ENCODE peak calls at places on chromosomes 16 and 17, in four cellular contexts. B is thyroid gland, N is stomach, T is SJCRH30. K is an unnamed sample. For H3K9me3 and H3K4me1, the result is how much of the 10 kb centered on the place peaks cover.

GRCh38 chr17:19646788-19647696 is 1.5 kb upstream of the ALDH3A2 start:
- DNase-seq in B (peak), N (no peak), T (no peak), K (peak)

GRCh38 chr16:82509636-82510035 is 117.1 kb upstream of the CDH13 start:
- DNase-seq in B (no peak), N (no peak), T (no peak), K (no peak)

GRCh38 chr17:53570731-53571130 is 252.0 kb upstream of the KIF2B start:
- DNase-seq in B (no peak), N (no peak), T (no peak), K (no peak)

GRCh38 chr16:82634955-82635610 is 8.3 kb downstream of the CDH13 start:
- DNase-seq in B (no peak), N (no peak), T (no peak), K (no peak)

GRCh38 chr17:47652570-47652969 is 2.9 kb downstream of the KPNB1 start:
- DNase-seq in B (no peak), N (no peak), T (no peak), K (no peak)

GRCh38 chr17:50785942-50786570 is 18.7 kb upstream of the ANKRD40CL start:
- DNase-seq in B (peak), N (peak), T (no peak), K (no peak)

GRCh38 chr17:58492238-58493121 is 4.3 kb upstream of the HSF5 start:
- DNase-seq in B (no peak), N (no peak), T (no peak), K (no peak)

GRCh38 chr17:64661981-64662773 is at the start of gene SMURF2:
- DNase-seq in B (peak), N (peak), T (peak), K (peak)

GRCh38 chr16:15515992-15516391 is 81.6 kb downstream of the BMERB1 start:
- DNase-seq in B (no peak), N (no peak), T (no peak), K (no peak)

GRCh38 chr17:50265690-50266306 is 8.5 kb upstream of the TMEM92 start:
- DNase-seq in B (no peak), N (no peak), T (no peak), K (no peak)

GRCh38 chr16:27179500-27180072 is 23.7 kb upstream of the KDM8 start:
- DNase-seq in B (peak), N (peak), T (peak), K (peak)

GRCh38 chr16:76118344-76118743 is 158.9 kb upstream of the CNTNAP4 start:
- DNase-seq in B (no peak), N (no peak), T (no peak), K (no peak)

GRCh38 chr17:74671031-74671771 is 41.5 kb downstream of the CD300LF start:
- DNase-seq in B (peak), N (peak), T (peak), K (peak)

GRCh38 chr17:50056217-50056960 is 479 bp downstream of the ITGA3 start:
- DNase-seq in B (peak), N (peak), T (peak), K (peak)

GRCh38 chr16:30565984-30566383 is 5.5 kb downstream of the ZNF688 start:
- DNase-seq in B (no peak), N (no peak), T (no peak), K (no peak)

GRCh38 chr17:9204623-9205329 is 183.5 kb downstream of the NTN1 start:
- DNase-seq in B (no peak), N (no peak), T (no peak), K (no peak)

GRCh38 chr16:23848958-23849357 is 13.2 kb downstream of the PRKCB start:
- DNase-seq in B (no peak), N (no peak), T (no peak), K (no peak)

GRCh38 chr17:48995332-48995870 is 1.8 kb upstream of the IGF2BP1 start:
- DNase-seq in B (no peak), N (no peak), T (peak), K (peak)

GRCh38 chr17:65594585-65594940 is 33.1 kb upstream of the AXIN2 start:
- DNase-seq in B (no peak), N (no peak), T (no peak), K (no peak)

GRCh38 chr16:31201511-31202401 is 804 bp downstream of the PYCARD start:
- DNase-seq in B (no peak), N (peak), T (no peak), K (no peak)

GRCh38 chr16:59633996-59634579 is 900.0 kb upstream of the GOT2 start:
- DNase-seq in B (no peak), N (no peak), T (no peak), K (no peak)

GRCh38 chr16:11669380-11670146 is 1.3 kb downstream of the SNN start:
- DNase-seq in B (peak), N (no peak), T (no peak), K (no peak)

DNA sequence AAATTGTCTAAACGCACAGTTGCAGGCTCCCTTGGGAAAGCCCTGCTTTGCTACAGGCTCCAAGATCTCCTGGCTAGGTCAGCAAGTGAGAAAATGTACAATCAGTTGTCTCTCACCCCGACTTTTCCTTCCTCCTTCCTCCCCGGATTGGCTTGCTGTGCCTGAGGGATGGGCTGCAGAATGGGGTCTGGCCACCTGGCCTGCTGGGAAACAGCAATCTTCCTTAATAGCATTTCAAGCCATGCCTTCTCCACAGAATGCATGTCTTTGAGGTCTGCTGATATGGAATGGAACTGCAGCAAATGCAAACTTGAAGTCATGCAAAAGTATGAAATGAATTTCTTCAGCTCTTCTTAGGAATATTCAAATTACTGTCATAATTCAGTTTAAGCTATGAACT is 42.9 kb upstream of the SLFN13 start:
- DNase-seq in B (no peak), N (no peak), T (no peak), K (no peak)
- H3K4me3 ChIP-seq in B (no peak), N (no peak), T (no peak), K (no peak)

GRCh38 chr16:35743101-35743692 is 2283.8 kb downstream of the TP53TG3F start:
- DNase-seq in B (no peak), N (no peak), T (no peak), K (no peak)

GRCh38 chr16:35745821-35746248 is 2286.4 kb downstream of the TP53TG3F start:
- DNase-seq in B (no peak), N (no peak), T (no peak), K (no peak)

GRCh38 chr16:35744084-35744483 is 2284.7 kb downstream of the TP53TG3F start:
- DNase-seq in B (no peak), N (no peak), T (no peak), K (no peak)

GRCh38 chr16:35745191-35745590 is 2285.8 kb downstream of the TP53TG3F start:
- DNase-seq in B (no peak), N (no peak), T (no peak), K (no peak)

DNA sequence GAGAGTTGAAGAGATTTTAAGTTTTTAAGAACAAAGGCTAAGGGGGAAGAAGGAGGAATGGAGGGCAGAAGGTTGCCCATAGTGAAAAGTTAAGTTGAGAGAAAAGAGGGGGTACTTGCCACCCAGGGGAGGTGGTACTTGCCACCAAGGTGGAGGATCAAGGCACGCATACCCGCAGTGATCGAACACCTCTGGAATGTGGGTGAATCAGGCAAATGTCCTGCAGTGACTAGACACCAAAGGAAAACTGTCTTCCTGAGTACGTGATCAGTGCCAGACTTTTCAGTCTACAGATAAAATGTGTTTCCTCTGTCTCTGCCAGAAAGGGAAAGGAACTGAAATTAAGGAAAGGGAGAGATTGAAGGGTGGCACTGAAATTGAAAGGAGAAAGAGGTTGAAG is 2285.3 kb downstream of the TP53TG3F start:
- DNase-seq in B (no peak), N (no peak), T (no peak), K (no peak)
- H3K9me3 ChIP-seq in B (under half), N (under half), T (under half), K (under half)

DNA sequence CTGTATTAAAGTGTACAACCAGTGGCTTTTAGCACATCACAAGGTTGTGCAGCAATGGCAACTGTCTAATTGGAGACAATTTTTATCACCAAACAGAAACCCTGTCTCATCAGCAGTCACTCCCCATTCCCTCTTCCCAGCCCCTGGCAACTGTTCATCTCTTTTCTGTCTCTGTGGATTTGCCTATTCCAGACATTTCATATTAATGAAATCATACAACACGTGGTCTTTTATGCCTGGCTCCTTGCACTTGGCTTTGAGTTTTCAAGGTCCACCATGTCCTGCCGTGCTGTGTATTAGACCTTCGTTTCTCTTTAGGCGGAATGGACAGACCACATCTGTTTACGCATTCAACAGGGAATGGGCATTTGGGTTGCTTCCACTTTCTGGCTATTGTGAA is 30.3 kb downstream of the TNFRSF13B start:
- DNase-seq in B (no peak), N (no peak), T (peak), K (no peak)
- H3K4me1 ChIP-seq in B (under half), N (under half), T (under half), K (under half)

DNA sequence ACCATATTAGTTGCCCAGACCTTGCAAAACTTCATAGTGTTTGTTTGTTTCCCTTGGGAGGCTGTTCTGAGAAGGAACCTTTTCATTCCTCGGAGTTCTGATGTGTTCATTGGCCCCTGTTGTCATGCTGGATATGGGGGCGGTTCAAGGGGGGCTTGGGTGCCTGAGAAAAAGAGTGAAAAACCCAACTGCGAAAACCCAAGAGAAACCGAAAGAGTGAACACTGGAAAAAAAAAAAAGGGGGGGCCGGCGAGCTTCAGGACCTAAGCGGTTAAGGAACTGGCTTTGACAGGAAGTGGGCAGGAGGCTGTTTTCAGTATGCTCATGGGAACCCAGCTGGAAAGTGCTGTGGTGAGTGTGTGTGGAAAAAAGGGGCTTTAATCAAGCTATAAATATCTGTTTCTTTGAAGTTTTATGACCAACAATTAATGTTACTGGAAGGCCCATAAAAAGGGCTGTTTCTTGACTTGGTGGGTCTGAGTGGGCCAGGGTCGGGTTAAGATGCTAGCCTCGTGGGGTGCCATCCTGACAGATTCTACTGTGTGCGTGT is 510.7 kb downstream of the MAF start:
- DNase-seq in B (no peak), N (no peak), T (no peak), K (no peak)
- H3K4me3 ChIP-seq in B (no peak), N (no peak), T (no peak), K (no peak)

K was measured in A673.